ENCODE peak calls at places on chromosomes 4 and X, in nine cellular contexts. Y is GM23248; K is cardiac muscle cell; O is IMR-90; E is ovary; G is adrenal gland; D is CD8-positive, alpha-beta memory T cell; X is left ventricle myocardium inferior; H is left lung. B is an unnamed sample.
A peak's percentile ranks its signal among the peaks of the same experiment; 100 is the strongest.

GRCh38 chr4:15469402-15470148 is at the start of gene CC2D2A:
- DNase-seq in Y (peak; percentile 81), K (peak; percentile 76), O (peak; percentile 69), E (no peak), G (peak; percentile 34), D (no peak), X (no peak), H (peak; percentile 33), B (peak; percentile 16)

GRCh38 chr4:154569028-154569427 is 6.2 kb downstream of the FGB start:
- DNase-seq in Y (no peak), K (no peak), O (no peak), E (no peak), G (no peak), D (no peak), X (no peak), H (no peak), B (no peak)

GRCh38 chrX:1524874-1525582 is 12.0 kb downstream of the P2RY8 start:
- DNase-seq in Y (no peak), K (no peak), O (no peak), E (no peak), G (no peak), D (no peak), X (no peak), H (peak; percentile 3), B (no peak)

GRCh38 chrX:78092296-78092695 is 11.8 kb upstream of the PGK1 start:
- DNase-seq in Y (peak; percentile 24), K (peak; percentile 67), O (peak; percentile 71), E (no peak), G (no peak), D (no peak), X (no peak), H (no peak), B (no peak)

GRCh38 chrX:25527596-25527995 is 511.8 kb upstream of the ARX start:
- DNase-seq in Y (no peak), K (no peak), O (no peak), E (no peak), G (no peak), D (no peak), X (no peak), H (no peak), B (no peak)

GRCh38 chr4:137823007-137823406 is 290.7 kb upstream of the PCDH18 start:
- DNase-seq in Y (no peak), K (no peak), O (no peak), E (no peak), G (no peak), D (no peak), X (no peak), H (no peak), B (no peak)

GRCh38 chr4:171534391-171534790 is 278.8 kb upstream of the GALNTL6 start:
- DNase-seq in Y (no peak), K (no peak), O (no peak), E (no peak), G (no peak), D (no peak), X (no peak), H (no peak), B (no peak)

GRCh38 chr4:95091272-95091671 is 333.5 kb downstream of the BMPR1B start:
- DNase-seq in Y (peak; percentile 3), K (peak; percentile 36), O (peak; percentile 38), E (peak; percentile 21), G (no peak), D (no peak), X (no peak), H (no peak), B (no peak)

GRCh38 chr4:99205104-99205979 is 13.7 kb downstream of the ADH6 start:
- DNase-seq in Y (peak; percentile 76), K (peak; percentile 89), O (peak; percentile 34), E (peak; percentile 47), G (no peak), D (no peak), X (no peak), H (no peak), B (no peak)

GRCh38 chr4:5615496-5616075 is 92.8 kb downstream of the EVC2 start:
- DNase-seq in Y (no peak), K (no peak), O (no peak), E (no peak), G (no peak), D (no peak), X (no peak), H (no peak), B (no peak)

GRCh38 chr4:2338754-2339457 is 77.0 kb upstream of the MXD4 start:
- DNase-seq in Y (no peak), K (no peak), O (no peak), E (no peak), G (no peak), D (no peak), X (no peak), H (no peak), B (no peak)

DNA sequence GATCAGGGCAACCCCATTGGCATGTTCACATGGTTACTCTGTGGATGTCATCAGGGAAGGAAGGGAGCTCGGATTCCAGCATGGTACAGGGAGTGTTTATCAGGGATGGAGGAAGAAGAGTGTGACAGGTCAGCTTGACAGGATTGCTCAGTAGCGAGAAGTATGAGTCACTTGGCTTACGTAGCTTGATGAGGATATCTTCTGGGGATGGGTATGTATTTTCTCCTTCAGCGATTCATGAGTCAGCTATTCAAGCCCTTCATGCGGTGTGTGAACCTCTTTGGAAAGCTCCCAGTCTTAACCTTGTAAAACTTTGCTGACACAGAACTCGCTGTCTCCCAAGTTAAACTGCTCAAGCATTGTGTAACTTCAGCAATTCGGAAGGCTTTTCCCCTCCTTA is 275.4 kb downstream of the ARHGAP10 start:
- DNase-seq in Y (peak; percentile 96), K (peak; percentile 94), O (peak; percentile 99), E (peak; percentile 34), G (peak; percentile 60), D (no peak), X (no peak), H (no peak), B (no peak)
- H3K27ac ChIP-seq in Y (peak overlapping the region; percentile 65), K (no peak overlapping the region), O (no peak overlapping the region), E (no peak overlapping the region), G (peak overlapping the region; percentile 16), D (no peak overlapping the region), X (peak overlapping the region; percentile 41), H (peak overlapping the region; percentile 82), B (no peak overlapping the region)

GRCh38 chr4:48193921-48194320 is 59.9 kb upstream of the TXK start:
- DNase-seq in Y (no peak), K (no peak), O (no peak), E (no peak), G (no peak), D (no peak), X (no peak), H (no peak), B (no peak)
- H3K4me1 ChIP-seq in Y (no peaks in the 10 kb centered on the region), K (peaks cover 2% of the 10 kb centered on the region), O (peaks cover 4% of the 10 kb centered on the region), E (no peaks in the 10 kb centered on the region), G (peaks cover 9% of the 10 kb centered on the region), D (no peaks in the 10 kb centered on the region), X (no peaks in the 10 kb centered on the region), H (no peaks in the 10 kb centered on the region), B (no peaks in the 10 kb centered on the region)

GRCh38 chrX:130097507-130098201 is 12.6 kb downstream of the ELF4 start:
- DNase-seq in Y (no peak), K (no peak), O (no peak), E (no peak), G (no peak), D (peak; percentile 21), X (no peak), H (no peak), B (no peak)

GRCh38 chrX:130095249-130095648 is 15.0 kb downstream of the ELF4 start:
- DNase-seq in Y (no peak), K (no peak), O (no peak), E (no peak), G (no peak), D (no peak), X (no peak), H (no peak), B (no peak)

GRCh38 chrX:130103605-130104004 is 6.7 kb downstream of the ELF4 start:
- DNase-seq in Y (no peak), K (no peak), O (no peak), E (no peak), G (no peak), D (no peak), X (no peak), H (no peak), B (no peak)

GRCh38 chrX:130098202-130098552 is 12.1 kb downstream of the ELF4 start:
- DNase-seq in Y (no peak), K (no peak), O (no peak), E (no peak), G (no peak), D (no peak), X (no peak), H (no peak), B (no peak)

DNA sequence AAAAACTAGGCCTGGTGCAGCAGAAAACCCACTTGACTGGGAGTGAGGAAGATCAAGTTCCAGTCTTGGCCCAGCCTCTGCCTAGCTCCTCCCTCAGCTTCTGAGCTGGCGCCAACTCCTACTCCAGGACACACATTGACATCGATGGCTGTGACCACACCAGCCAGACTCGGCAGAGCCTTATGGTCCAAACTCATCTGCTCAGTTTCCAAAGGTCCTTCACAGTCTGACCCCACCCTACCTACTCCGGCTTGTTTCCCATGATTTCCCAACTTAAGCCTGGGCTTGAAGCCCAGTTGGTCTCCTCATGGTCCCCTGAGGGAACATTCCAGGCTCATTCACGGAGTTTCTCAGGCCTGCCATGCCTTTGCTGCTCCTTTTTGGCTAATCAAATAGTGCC is 10.1 kb downstream of the ELF4 start:
- DNase-seq in Y (peak; percentile 85), K (peak; percentile 91), O (no peak), E (peak; percentile 70), G (no peak), D (no peak), X (peak; percentile 65), H (no peak), B (peak; percentile 21)
- H3K27me3 ChIP-seq in Y (no peaks in the 10 kb centered on the region), K (no peaks in the 10 kb centered on the region), O (no peaks in the 10 kb centered on the region), E (no peaks in the 10 kb centered on the region), G (no peaks in the 10 kb centered on the region), D (no peaks in the 10 kb centered on the region), X (no peaks in the 10 kb centered on the region), H (no peaks in the 10 kb centered on the region), B (no peaks in the 10 kb centered on the region)

GRCh38 chr4:38917481-38918025 is 49.9 kb downstream of the FAM114A1 start:
- DNase-seq in Y (no peak), K (no peak), O (peak; percentile 81), E (no peak), G (no peak), D (no peak), X (no peak), H (no peak), B (no peak)

GRCh38 chr4:38924266-38924827 is 56.7 kb downstream of the FAM114A1 start:
- DNase-seq in Y (no peak), K (no peak), O (no peak), E (no peak), G (no peak), D (no peak), X (no peak), H (no peak), B (no peak)

GRCh38 chr4:38920186-38920585 is 52.6 kb downstream of the FAM114A1 start:
- DNase-seq in Y (peak; percentile 10), K (no peak), O (peak; percentile 29), E (no peak), G (no peak), D (no peak), X (no peak), H (no peak), B (no peak)

GRCh38 chr4:38923746-38924145 is 56.1 kb downstream of the FAM114A1 start:
- DNase-seq in Y (no peak), K (no peak), O (no peak), E (no peak), G (no peak), D (no peak), X (no peak), H (no peak), B (no peak)

DNA sequence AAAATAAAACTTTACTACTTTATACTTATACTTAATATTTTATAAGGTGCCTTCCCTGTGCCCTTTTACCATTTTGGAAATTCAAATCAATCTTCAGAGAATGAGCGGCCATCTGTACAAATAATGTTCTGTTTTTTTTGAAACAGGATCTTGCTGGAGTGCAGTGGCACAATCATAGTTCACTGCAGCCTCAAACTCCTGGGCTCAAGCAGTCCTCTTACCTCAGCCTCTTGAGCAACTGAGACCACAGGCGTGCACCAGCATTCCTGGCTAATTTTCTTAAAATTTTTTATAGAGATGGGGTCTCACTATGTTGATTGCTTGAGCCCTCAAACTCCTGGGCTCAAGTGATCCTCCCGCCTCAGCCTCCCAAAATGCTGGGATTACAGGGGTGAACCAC is 53.5 kb downstream of the FAM114A1 start:
- DNase-seq in Y (no peak), K (no peak), O (no peak), E (no peak), G (no peak), D (no peak), X (no peak), H (no peak), B (no peak)
- H3K27ac ChIP-seq in Y (no peak overlapping the region), K (no peak overlapping the region), O (no peak overlapping the region), E (no peak overlapping the region), G (no peak overlapping the region), D (no peak overlapping the region), X (no peak overlapping the region), H (no peak overlapping the region), B (no peak overlapping the region)